ENCODE peak calls at places on chromosomes 3 and 15, in nine cellular contexts. D is RWPE2; H is activated naive CD8-positive, alpha-beta T cell treated with anti-CD3 and anti-CD28 coated beads, Interleukin-2, amount 50 U/mL, for 24 hours; C is lung; W is omental fat pad; J is left ventricle myocardium superior; Q is left cardiac atrium; I is activated T-cell treated with anti-CD3 and anti-CD28 coated beads, Interleukin-2, amount 50 U/mL, for 4 hours; G is activated T-helper 17 cell treated with anti-CD3 and anti-CD28 coated beads, Interleukin-2, amount 50 U/mL, for 72 hours. Z is an unnamed sample.

GRCh38 chr3:34212175-34212574 is 413.7 kb downstream of the PDCD6IP start:
- ATAC-seq in D (no peak), H (no peak), C (peak), W (no peak), J (no peak), Q (no peak), I (no peak), G (no peak), Z (no peak)

GRCh38 chr3:50572801-50573371 is 3.6 kb downstream of the HEMK1 start:
- ATAC-seq in D (no peak), H (peak), C (no peak), W (no peak), J (no peak), Q (no peak), I (peak), G (peak), Z (no peak)

GRCh38 chr3:45555666-45556065 is 38.9 kb upstream of the LIMD1 start:
- ATAC-seq in D (no peak), H (no peak), C (no peak), W (no peak), J (no peak), Q (no peak), I (no peak), G (no peak), Z (no peak)

GRCh38 chr3:34292605-34293300 is 494.3 kb downstream of the PDCD6IP start:
- ATAC-seq in D (no peak), H (no peak), C (no peak), W (no peak), J (no peak), Q (no peak), I (no peak), G (no peak), Z (no peak)

GRCh38 chr3:99895706-99896441 is 78.2 kb downstream of the CMSS1 start:
- ATAC-seq in D (peak), H (peak), C (peak), W (no peak), J (peak), Q (no peak), I (no peak), G (peak), Z (no peak)

GRCh38 chr15:41367418-41367817 is 34.7 kb downstream of the NUSAP1 start:
- ATAC-seq in D (peak), H (no peak), C (no peak), W (no peak), J (peak), Q (no peak), I (no peak), G (no peak), Z (no peak)

GRCh38 chr3:66227917-66228316 is 7.1 kb downstream of the SLC25A26 start:
- ATAC-seq in D (no peak), H (no peak), C (no peak), W (no peak), J (no peak), Q (no peak), I (no peak), G (no peak), Z (no peak)

GRCh38 chr3:193850084-193850619 is 257.1 kb downstream of the OPA1 start:
- ATAC-seq in D (no peak), H (no peak), C (no peak), W (no peak), J (no peak), Q (no peak), I (no peak), G (no peak), Z (no peak)

GRCh38 chr15:85568261-85568808 is 187.9 kb downstream of the AKAP13 start:
- ATAC-seq in D (no peak), H (no peak), C (no peak), W (no peak), J (peak), Q (no peak), I (no peak), G (no peak), Z (no peak)

GRCh38 chr15:69290346-69291164 is 8.2 kb upstream of the PAQR5 start:
- ATAC-seq in D (no peak), H (no peak), C (peak), W (no peak), J (peak), Q (peak), I (no peak), G (no peak), Z (no peak)

GRCh38 chr15:37138586-37138985 is 38.2 kb upstream of the MEIS2 start:
- ATAC-seq in D (no peak), H (no peak), C (no peak), W (no peak), J (no peak), Q (no peak), I (no peak), G (no peak), Z (no peak)

GRCh38 chr15:88467073-88467934 is at the start of the genes MRPL46 and MRPS11:
- ATAC-seq in D (peak), H (peak), C (peak), W (peak), J (peak), Q (peak), I (peak), G (peak), Z (peak)

GRCh38 chr3:53113293-53114010 is 16.8 kb downstream of the RFT1 start:
- ATAC-seq in D (no peak), H (no peak), C (no peak), W (peak), J (peak), Q (peak), I (no peak), G (no peak), Z (no peak)

GRCh38 chr3:49387721-49388120 is 24.1 kb downstream of the RHOA start:
- ATAC-seq in D (peak), H (peak), C (no peak), W (no peak), J (no peak), Q (no peak), I (peak), G (peak), Z (no peak)

GRCh38 chr3:14047027-14047426 is 77.6 kb downstream of the CHCHD4 start:
- ATAC-seq in D (no peak), H (no peak), C (no peak), W (no peak), J (no peak), Q (no peak), I (no peak), G (no peak), Z (no peak)

GRCh38 chr3:47664519-47664918 is 85.9 kb upstream of the CSPG5 start:
- ATAC-seq in D (peak), H (no peak), C (no peak), W (no peak), J (no peak), Q (no peak), I (no peak), G (no peak), Z (no peak)

GRCh38 chr3:165751654-165752053 is 85.6 kb downstream of the BCHE start:
- ATAC-seq in D (no peak), H (no peak), C (no peak), W (no peak), J (no peak), Q (peak), I (no peak), G (no peak), Z (no peak)

GRCh38 chr3:9409981-9410849 is 12.8 kb downstream of the SETD5 start:
- ATAC-seq in D (no peak), H (no peak), C (no peak), W (no peak), J (no peak), Q (no peak), I (no peak), G (peak), Z (peak)

GRCh38 chr3:193776626-193777025 is 183.6 kb downstream of the OPA1 start:
- ATAC-seq in D (no peak), H (no peak), C (no peak), W (no peak), J (no peak), Q (no peak), I (no peak), G (no peak), Z (peak)

GRCh38 chr3:9786825-9787654 is 5.2 kb downstream of the TADA3 start:
- ATAC-seq in D (no peak), H (no peak), C (no peak), W (no peak), J (no peak), Q (no peak), I (peak), G (no peak), Z (no peak)

GRCh38 chr3:48966367-48966766 is 23.7 kb upstream of the P4HTM start:
- ATAC-seq in D (no peak), H (no peak), C (no peak), W (no peak), J (no peak), Q (no peak), I (no peak), G (peak), Z (no peak)

GRCh38 chr3:107752202-107752990 is 229.6 kb downstream of the BBX start:
- ATAC-seq in D (peak), H (no peak), C (no peak), W (no peak), J (peak), Q (no peak), I (no peak), G (peak), Z (no peak)

GRCh38 chr15:30923429-30923828 is 19.7 kb downstream of the FAN1 start:
- ATAC-seq in D (no peak), H (no peak), C (no peak), W (no peak), J (peak), Q (peak), I (no peak), G (no peak), Z (no peak)

GRCh38 chr15:75945953-75946352 is 42.3 kb downstream of the FBXO22 start:
- ATAC-seq in D (no peak), H (no peak), C (no peak), W (no peak), J (no peak), Q (no peak), I (no peak), G (no peak), Z (no peak)

GRCh38 chr15:70778258-70779076 is 15.1 kb upstream of the UACA start:
- ATAC-seq in D (peak), H (no peak), C (no peak), W (peak), J (no peak), Q (no peak), I (no peak), G (no peak), Z (no peak)

GRCh38 chr3:197801801-197802504 is 10.9 kb downstream of the LRCH3 start:
- ATAC-seq in D (peak), H (peak), C (no peak), W (peak), J (no peak), Q (no peak), I (peak), G (peak), Z (peak)

GRCh38 chr15:55245058-55245457 is 44.6 kb downstream of the RAB27A start:
- ATAC-seq in D (no peak), H (peak), C (no peak), W (no peak), J (no peak), Q (no peak), I (peak), G (peak), Z (no peak)

GRCh38 chr15:74308643-74308945 is 58.9 kb downstream of the CYP11A1 start:
- ATAC-seq in D (no peak), H (no peak), C (no peak), W (no peak), J (no peak), Q (no peak), I (no peak), G (no peak), Z (no peak)

GRCh38 chr3:136734382-136735070 is 17.7 kb downstream of the STAG1 start:
- ATAC-seq in D (no peak), H (no peak), C (no peak), W (no peak), J (no peak), Q (no peak), I (no peak), G (no peak), Z (no peak)

Z was measured in stimulated activated memory B cell treated with anti-CD40 and anti-IgM and Interleukin-4, amounts not matched to agents 10 μg/mL and 1 μg/mL and 100 μg/mL, for 72 hours.